ENCODE peak calls at places on chromosomes 2 and 18, in eight cellular contexts. R is HFF-Myc, M is K562, A is colonic mucosa, D is fibroblast of lung, S is GM12865, I is lung, Q is AG10803. U is an unnamed sample.
A peak's percentile ranks its signal among the peaks of the same experiment; 100 is the strongest.

GRCh38 chr18:8871484-8871883 is 166.1 kb downstream of the MTCL1 start:
- DNase-seq in I (no peak), M (no peak), D (no peak), Q (no peak), R (no peak), S (no peak), A (no peak), U (no peak)

GRCh38 chr2:7835693-7836680 is 845.9 kb upstream of the ID2 start:
- DNase-seq in I (peak; percentile 41), M (no peak), Q (no peak), S (peak; percentile 87), R (no peak), D (no peak), A (no peak), U (no peak)

GRCh38 chr2:203077458-203077857 is 62.8 kb downstream of the NBEAL1 start:
- DNase-seq in S (no peak), I (no peak), Q (peak; percentile 45), A (no peak), D (peak; percentile 45), M (no peak), R (no peak), U (no peak)

GRCh38 chr2:20452551-20452950 is 5.7 kb downstream of the RHOB start:
- DNase-seq in I (no peak), Q (no peak), A (no peak), R (no peak), D (peak; percentile 57), M (no peak), S (no peak), U (no peak)

GRCh38 chr2:107542314-107542740 is 284.4 kb upstream of the RGPD4 start:
- DNase-seq in R (no peak), I (no peak), Q (no peak), S (no peak), D (peak; percentile 1), A (no peak), M (no peak), U (no peak)

GRCh38 chr2:178093471-178093870 is 18.8 kb upstream of the RBM45 start:
- DNase-seq in R (no peak), D (no peak), Q (no peak), S (no peak), I (no peak), A (no peak), M (no peak), U (no peak)

GRCh38 chr2:235432741-235433520 is 60.9 kb upstream of the AGAP1 start:
- DNase-seq in M (no peak), D (no peak), R (no peak), A (no peak), Q (peak; percentile 9), S (no peak), I (no peak), U (no peak)

GRCh38 chr2:206381881-206382280 is 61.5 kb upstream of the ADAM23 start:
- DNase-seq in M (no peak), I (no peak), Q (no peak), S (no peak), D (no peak), A (no peak), R (no peak), U (no peak)

GRCh38 chr2:20422679-20423271 is 24.1 kb upstream of the RHOB start:
- DNase-seq in R (no peak), S (peak; percentile 54), A (peak; percentile 44), M (peak; percentile 49), D (no peak), I (no peak), Q (peak; percentile 73), U (no peak)

GRCh38 chr2:71908798-71909197 is 238.9 kb downstream of the CYP26B1 start:
- DNase-seq in I (no peak), A (no peak), Q (no peak), D (no peak), R (no peak), M (no peak), S (no peak), U (no peak)

GRCh38 chr2:71906357-71906973 is 241.2 kb downstream of the CYP26B1 start:
- DNase-seq in D (no peak), S (no peak), Q (no peak), R (no peak), M (no peak), A (no peak), I (no peak), U (no peak)

GRCh38 chr2:71907503-71907902 is 240.2 kb downstream of the CYP26B1 start:
- DNase-seq in D (peak; percentile 14), I (peak; percentile 13), R (no peak), M (no peak), S (no peak), Q (no peak), A (no peak), U (no peak)

GRCh38 chr2:71905205-71905604 is 242.5 kb downstream of the CYP26B1 start:
- DNase-seq in I (no peak), S (no peak), R (no peak), D (peak; percentile 34), A (no peak), M (no peak), Q (no peak), U (no peak)

DNA sequence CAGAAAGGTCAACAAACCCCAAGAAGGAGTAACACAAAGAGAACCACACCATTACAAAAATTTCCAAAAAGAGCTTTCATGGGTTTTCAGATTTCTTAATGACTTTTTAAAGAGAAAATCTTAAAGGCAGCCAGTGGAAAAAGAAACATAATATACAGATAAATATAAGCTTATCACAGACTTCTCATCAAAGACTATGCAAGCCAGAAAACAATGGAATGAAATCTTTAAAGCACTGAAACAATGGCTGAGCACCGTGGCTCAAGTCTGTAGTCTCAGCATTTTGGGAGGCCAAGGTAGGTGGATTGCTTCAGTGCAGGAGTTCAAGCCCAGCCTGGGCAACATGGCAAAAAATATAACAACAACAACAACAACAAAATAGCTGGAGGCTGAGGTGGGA is 237.4 kb downstream of the CYP26B1 start:
- DNase-seq in R (no peak), D (no peak), Q (no peak), M (no peak), I (no peak), A (no peak), S (no peak), U (no peak)
- H3K4me3 ChIP-seq in R (no peak overlapping the region), D (no peak overlapping the region), Q (no peak overlapping the region), M (no peak overlapping the region), I (no peak overlapping the region), A (no peak overlapping the region), S (no peak overlapping the region), U (no peak overlapping the region)

GRCh38 chr2:179898873-179899272 is 37.5 kb upstream of the ZNF385B start:
- DNase-seq in M (peak; percentile 37), D (peak; percentile 11), Q (peak; percentile 19), R (peak; percentile 14), A (peak; percentile 40), I (no peak), S (peak; percentile 65), U (peak; percentile 2)
- H3K4me3 ChIP-seq in M (no peak overlapping the region), D (no peak overlapping the region), Q (no peak overlapping the region), R (no peak overlapping the region), A (no peak overlapping the region), I (no peak overlapping the region), S (no peak overlapping the region), U (no peak overlapping the region)

GRCh38 chr2:11375689-11376027 is 31.2 kb upstream of the ROCK2 start:
- DNase-seq in Q (no peak), M (no peak), R (no peak), A (no peak), S (no peak), D (no peak), I (no peak), U (no peak)

GRCh38 chr2:11375025-11375688 is 30.7 kb upstream of the ROCK2 start:
- DNase-seq in Q (no peak), M (no peak), S (no peak), A (no peak), R (no peak), I (no peak), D (no peak), U (no peak)

GRCh38 chr2:11379558-11379957 is 35.1 kb upstream of the ROCK2 start:
- DNase-seq in A (no peak), M (no peak), Q (peak; percentile 94), S (no peak), R (no peak), D (peak; percentile 64), I (no peak), U (no peak)

GRCh38 chr2:11376071-11376470 is 31.6 kb upstream of the ROCK2 start:
- DNase-seq in A (no peak), I (no peak), M (no peak), S (no peak), D (no peak), R (no peak), Q (no peak), U (no peak)

DNA sequence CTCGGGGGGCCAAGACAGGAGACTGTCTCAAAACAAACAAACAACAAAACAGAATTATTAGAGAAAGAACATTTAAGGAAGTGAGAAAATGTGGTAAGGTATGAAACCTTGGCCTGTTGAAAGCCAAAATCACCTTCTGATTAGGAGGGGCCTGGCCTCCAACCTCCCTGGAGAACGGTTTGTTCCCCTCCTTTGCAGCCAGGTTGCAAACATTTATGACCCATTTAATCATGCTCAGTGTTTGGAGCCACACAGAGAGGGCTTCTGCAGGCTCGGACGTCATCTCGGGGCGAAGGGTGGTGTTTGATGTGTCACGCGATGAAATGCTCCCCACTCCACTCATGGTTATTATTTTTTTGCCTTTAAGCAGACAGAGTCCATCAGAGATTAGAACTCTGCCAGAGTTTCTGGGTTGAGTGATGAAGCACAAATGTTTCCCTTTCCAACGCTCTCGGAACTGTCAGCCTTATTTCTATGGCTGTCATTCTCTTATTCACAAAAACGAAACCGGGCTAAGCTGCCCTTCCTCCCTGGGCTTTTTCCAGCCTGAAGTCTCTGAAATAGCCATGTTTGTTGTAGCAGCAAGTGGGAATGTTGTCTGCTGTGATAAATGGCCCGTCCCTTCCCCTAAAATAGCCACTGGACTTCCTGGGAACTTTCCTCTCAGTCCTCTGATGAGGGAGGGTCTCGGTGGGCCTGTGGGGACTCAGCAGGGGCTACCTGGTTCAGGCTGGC is 33.6 kb upstream of the ROCK2 start:
- DNase-seq in A (no peak), I (no peak), M (no peak), S (peak; percentile 86), Q (peak; percentile 40), D (no peak), R (no peak), U (no peak)
- H3K4me3 ChIP-seq in A (no peak overlapping the region), I (no peak overlapping the region), M (no peak overlapping the region), S (peak overlapping the region; percentile 35), Q (no peak overlapping the region), D (peak overlapping the region; percentile 35), R (no peak overlapping the region), U (no peak overlapping the region)

DNA sequence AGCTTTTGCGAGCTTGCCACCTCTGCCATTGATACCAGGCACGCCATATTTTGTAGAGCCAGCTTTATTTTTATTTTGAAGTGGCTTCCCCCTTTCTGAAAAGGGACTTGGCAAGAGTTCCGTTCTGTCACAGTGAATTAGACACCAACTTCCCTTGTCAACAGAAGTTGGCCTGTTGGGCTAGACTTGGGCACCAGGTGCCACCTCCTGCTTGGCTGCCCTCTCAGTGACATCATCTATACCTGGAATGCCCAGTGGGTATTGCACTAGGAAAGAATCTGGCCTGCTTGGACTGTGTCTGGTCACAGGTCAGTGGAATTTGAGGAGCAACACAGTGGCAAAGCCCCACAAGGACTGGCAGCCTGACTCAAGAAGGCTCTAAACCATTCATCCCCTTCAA is 101.0 kb downstream of the BCL2L11 start:
- DNase-seq in R (no peak), Q (no peak), M (no peak), A (no peak), I (peak; percentile 21), D (no peak), S (no peak), U (no peak)
- H3K4me3 ChIP-seq in R (no peak overlapping the region), Q (no peak overlapping the region), M (no peak overlapping the region), A (no peak overlapping the region), I (no peak overlapping the region), D (no peak overlapping the region), S (no peak overlapping the region), U (no peak overlapping the region)

GRCh38 chr18:31469629-31470028 is 22.1 kb downstream of the DSG3 start:
- DNase-seq in M (no peak), Q (no peak), I (no peak), D (no peak), S (no peak), R (no peak), A (no peak), U (no peak)
- H3K4me3 ChIP-seq in M (no peak overlapping the region), Q (no peak overlapping the region), I (no peak overlapping the region), D (no peak overlapping the region), S (no peak overlapping the region), R (no peak overlapping the region), A (no peak overlapping the region), U (no peak overlapping the region)

U was measured in SJSA1.